ENCODE peak calls at places on chromosomes 3 and 15, in ten cellular contexts. J is cardiac fibroblast; X is foreskin fibroblast; O is activated CD4-positive, CD25-positive, alpha-beta regulatory T cell; U is HT-29; W is activated naive CD4-positive, alpha-beta T cell treated with Interleukin-2 at 50 U/mL for 16 hours; R is HFFc6; F is hepatocyte; P is OCI-LY7; Q is fibroblast of pulmonary artery. L is an unnamed sample.

GRCh38 chr3:194208701-194209100 is 72.8 kb downstream of the HES1 start:
- DNase-seq in J (no peak), X (no peak), O (no peak), U (no peak), W (no peak), R (no peak), F (no peak), P (no peak), Q (no peak), L (no peak)

GRCh38 chr15:93454788-93455187 is 365.8 kb upstream of the RGMA start:
- DNase-seq in J (no peak), X (no peak), O (no peak), U (no peak), W (no peak), R (no peak), F (no peak), P (no peak), Q (no peak), L (no peak)

GRCh38 chr3:133857767-133858166 is 37.9 kb downstream of the RAB6B start:
- DNase-seq in J (no peak), X (no peak), O (no peak), U (no peak), W (no peak), R (no peak), F (no peak), P (no peak), Q (no peak), L (no peak)

GRCh38 chr3:44661189-44661588 is 12.7 kb downstream of the ZNF35 start:
- DNase-seq in J (no peak), X (no peak), O (no peak), U (peak), W (no peak), R (no peak), F (no peak), P (peak), Q (no peak), L (no peak)

GRCh38 chr15:38736686-38737085 is 172.1 kb upstream of the RASGRP1 start:
- DNase-seq in J (no peak), X (no peak), O (no peak), U (no peak), W (no peak), R (no peak), F (no peak), P (no peak), Q (no peak), L (no peak)

GRCh38 chr3:174786825-174787224 is 72.3 kb upstream of the NAALADL2 start:
- DNase-seq in J (no peak), X (no peak), O (no peak), U (no peak), W (no peak), R (no peak), F (no peak), P (no peak), Q (no peak), L (no peak)

GRCh38 chr15:100783296-100783695 is 96.3 kb upstream of the ALDH1A3 start:
- DNase-seq in J (no peak), X (no peak), O (no peak), U (no peak), W (no peak), R (no peak), F (no peak), P (no peak), Q (no peak), L (no peak)

GRCh38 chr3:139119331-139120025 is 74.8 kb upstream of the PRR23C start:
- DNase-seq in J (no peak), X (no peak), O (no peak), U (no peak), W (no peak), R (no peak), F (no peak), P (no peak), Q (no peak), L (no peak)

GRCh38 chr3:1462916-1463315 is 370.1 kb downstream of the CNTN6 start:
- DNase-seq in J (no peak), X (no peak), O (no peak), U (no peak), W (no peak), R (no peak), F (no peak), P (no peak), Q (no peak), L (no peak)

GRCh38 chr3:127043041-127043641 is 60.2 kb downstream of the PLXNA1 start:
- DNase-seq in J (peak), X (no peak), O (no peak), U (no peak), W (no peak), R (no peak), F (no peak), P (no peak), Q (no peak), L (no peak)